ENCODE peak calls at places on chromosomes 11 and 22, in five cellular contexts. One of them, this sample, is unnamed.

GRCh38 chr11:133917921-133918605 is 38.7 kb downstream of the IGSF9B start:
- DNase-seq in retina: no peak
- DNase-seq in activated CD8-positive, alpha-beta memory T cell treated with anti-CD3 and anti-CD28 coated beads for 24 hours: peak
- DNase-seq in naive thymus-derived CD8-positive, alpha-beta T cell: no peak
- DNase-seq in pons: no peak
- DNase-seq in this sample: no peak

GRCh38 chr11:115501895-115502589 is 2.2 kb downstream of the CADM1 start:
- DNase-seq in activated CD8-positive, alpha-beta memory T cell treated with anti-CD3 and anti-CD28 coated beads for 24 hours: no peak
- DNase-seq in retina: peak
- DNase-seq in pons: peak
- DNase-seq in naive thymus-derived CD8-positive, alpha-beta T cell: no peak
- DNase-seq in this sample: no peak

GRCh38 chr11:108967571-108967970 is 302.7 kb downstream of the DDX10 start:
- DNase-seq in activated CD8-positive, alpha-beta memory T cell treated with anti-CD3 and anti-CD28 coated beads for 24 hours: no peak
- DNase-seq in pons: peak
- DNase-seq in retina: no peak
- DNase-seq in naive thymus-derived CD8-positive, alpha-beta T cell: no peak
- DNase-seq in this sample: no peak

GRCh38 chr11:45788887-45789286 is 16.1 kb upstream of the SLC35C1 start:
- DNase-seq in naive thymus-derived CD8-positive, alpha-beta T cell: no peak
- DNase-seq in pons: no peak
- DNase-seq in retina: no peak
- DNase-seq in activated CD8-positive, alpha-beta memory T cell treated with anti-CD3 and anti-CD28 coated beads for 24 hours: no peak
- DNase-seq in this sample: no peak

GRCh38 chr11:23078289-23078971 is 218.2 kb upstream of the CCDC179 start:
- DNase-seq in naive thymus-derived CD8-positive, alpha-beta T cell: no peak
- DNase-seq in retina: no peak
- DNase-seq in pons: no peak
- DNase-seq in activated CD8-positive, alpha-beta memory T cell treated with anti-CD3 and anti-CD28 coated beads for 24 hours: no peak
- DNase-seq in this sample: no peak

GRCh38 chr11:95924414-95924760 is 480 bp upstream of the MTMR2 start:
- DNase-seq in naive thymus-derived CD8-positive, alpha-beta T cell: no peak
- DNase-seq in pons: peak
- DNase-seq in activated CD8-positive, alpha-beta memory T cell treated with anti-CD3 and anti-CD28 coated beads for 24 hours: no peak
- DNase-seq in retina: no peak
- DNase-seq in this sample: no peak

GRCh38 chr11:112292785-112293407 is 32.2 kb upstream of the PLET1 start:
- DNase-seq in naive thymus-derived CD8-positive, alpha-beta T cell: no peak
- DNase-seq in retina: no peak
- DNase-seq in pons: no peak
- DNase-seq in activated CD8-positive, alpha-beta memory T cell treated with anti-CD3 and anti-CD28 coated beads for 24 hours: no peak
- DNase-seq in this sample: no peak

GRCh38 chr11:134342572-134343340 is 11.0 kb downstream of the GLB1L2 start:
- DNase-seq in retina: no peak
- DNase-seq in naive thymus-derived CD8-positive, alpha-beta T cell: no peak
- DNase-seq in activated CD8-positive, alpha-beta memory T cell treated with anti-CD3 and anti-CD28 coated beads for 24 hours: no peak
- DNase-seq in pons: no peak
- DNase-seq in this sample: no peak

GRCh38 chr22:41249442-41249841 is 8.7 kb upstream of the CHADL start:
- DNase-seq in activated CD8-positive, alpha-beta memory T cell treated with anti-CD3 and anti-CD28 coated beads for 24 hours: no peak
- DNase-seq in naive thymus-derived CD8-positive, alpha-beta T cell: no peak
- DNase-seq in pons: no peak
- DNase-seq in retina: no peak
- DNase-seq in this sample: no peak

GRCh38 chr11:10122337-10123197 is 171.5 kb downstream of the SBF2 start:
- DNase-seq in activated CD8-positive, alpha-beta memory T cell treated with anti-CD3 and anti-CD28 coated beads for 24 hours: no peak
- DNase-seq in naive thymus-derived CD8-positive, alpha-beta T cell: no peak
- DNase-seq in pons: no peak
- DNase-seq in retina: no peak
- DNase-seq in this sample: no peak

GRCh38 chr11:22792497-22792896 is 37.1 kb downstream of the SVIP start:
- DNase-seq in activated CD8-positive, alpha-beta memory T cell treated with anti-CD3 and anti-CD28 coated beads for 24 hours: no peak
- DNase-seq in naive thymus-derived CD8-positive, alpha-beta T cell: no peak
- DNase-seq in retina: peak
- DNase-seq in pons: peak
- DNase-seq in this sample: no peak

GRCh38 chr22:23530106-23530505 is 50.0 kb downstream of the IGLL1 start:
- DNase-seq in pons: no peak
- DNase-seq in retina: no peak
- DNase-seq in activated CD8-positive, alpha-beta memory T cell treated with anti-CD3 and anti-CD28 coated beads for 24 hours: no peak
- DNase-seq in naive thymus-derived CD8-positive, alpha-beta T cell: no peak
- DNase-seq in this sample: peak

GRCh38 chr11:115618428-115618827 is 114.2 kb upstream of the CADM1 start:
- DNase-seq in pons: no peak
- DNase-seq in retina: no peak
- DNase-seq in activated CD8-positive, alpha-beta memory T cell treated with anti-CD3 and anti-CD28 coated beads for 24 hours: no peak
- DNase-seq in naive thymus-derived CD8-positive, alpha-beta T cell: no peak
- DNase-seq in this sample: no peak

GRCh38 chr11:27108809-27109208 is 68.2 kb downstream of the BBOX1 start:
- DNase-seq in naive thymus-derived CD8-positive, alpha-beta T cell: no peak
- DNase-seq in pons: no peak
- DNase-seq in retina: no peak
- DNase-seq in activated CD8-positive, alpha-beta memory T cell treated with anti-CD3 and anti-CD28 coated beads for 24 hours: no peak
- DNase-seq in this sample: no peak

GRCh38 chr11:46918087-46918751 is at the start of gene LRP4:
- DNase-seq in naive thymus-derived CD8-positive, alpha-beta T cell: no peak
- DNase-seq in pons: no peak
- DNase-seq in activated CD8-positive, alpha-beta memory T cell treated with anti-CD3 and anti-CD28 coated beads for 24 hours: peak
- DNase-seq in retina: no peak
- DNase-seq in this sample: peak

GRCh38 chr22:42064629-42065028 is 6.0 kb downstream of the NAGA start:
- DNase-seq in retina: no peak
- DNase-seq in naive thymus-derived CD8-positive, alpha-beta T cell: no peak
- DNase-seq in activated CD8-positive, alpha-beta memory T cell treated with anti-CD3 and anti-CD28 coated beads for 24 hours: no peak
- DNase-seq in pons: no peak
- DNase-seq in this sample: no peak

GRCh38 chr22:45692549-45692948 is 20.9 kb downstream of the ATXN10 start:
- DNase-seq in pons: no peak
- DNase-seq in activated CD8-positive, alpha-beta memory T cell treated with anti-CD3 and anti-CD28 coated beads for 24 hours: no peak
- DNase-seq in naive thymus-derived CD8-positive, alpha-beta T cell: no peak
- DNase-seq in retina: no peak
- DNase-seq in this sample: no peak

GRCh38 chr11:6705905-6706535 is 22.9 kb upstream of the MRPL17 start:
- DNase-seq in activated CD8-positive, alpha-beta memory T cell treated with anti-CD3 and anti-CD28 coated beads for 24 hours: no peak
- DNase-seq in naive thymus-derived CD8-positive, alpha-beta T cell: no peak
- DNase-seq in pons: peak
- DNase-seq in retina: peak
- DNase-seq in this sample: peak

GRCh38 chr11:33000181-33000580 is 15.5 kb upstream of the DEPDC7 start:
- DNase-seq in naive thymus-derived CD8-positive, alpha-beta T cell: no peak
- DNase-seq in pons: no peak
- DNase-seq in retina: no peak
- DNase-seq in activated CD8-positive, alpha-beta memory T cell treated with anti-CD3 and anti-CD28 coated beads for 24 hours: no peak
- DNase-seq in this sample: no peak

GRCh38 chr11:96317985-96318384 is 25.0 kb downstream of the MAML2 start:
- DNase-seq in pons: no peak
- DNase-seq in activated CD8-positive, alpha-beta memory T cell treated with anti-CD3 and anti-CD28 coated beads for 24 hours: no peak
- DNase-seq in retina: no peak
- DNase-seq in naive thymus-derived CD8-positive, alpha-beta T cell: no peak
- DNase-seq in this sample: no peak

GRCh38 chr22:20169253-20169822 is 18.5 kb upstream of the CCDC188 start:
- DNase-seq in retina: no peak
- DNase-seq in naive thymus-derived CD8-positive, alpha-beta T cell: no peak
- DNase-seq in activated CD8-positive, alpha-beta memory T cell treated with anti-CD3 and anti-CD28 coated beads for 24 hours: no peak
- DNase-seq in pons: no peak
- DNase-seq in this sample: no peak

GRCh38 chr11:73996161-73996747 is 12.6 kb downstream of the UCP3 start:
- DNase-seq in retina: no peak
- DNase-seq in activated CD8-positive, alpha-beta memory T cell treated with anti-CD3 and anti-CD28 coated beads for 24 hours: peak
- DNase-seq in naive thymus-derived CD8-positive, alpha-beta T cell: no peak
- DNase-seq in pons: no peak
- DNase-seq in this sample: no peak

GRCh38 chr11:57248780-57249383 is 11.8 kb upstream of the APLNR start:
- DNase-seq in naive thymus-derived CD8-positive, alpha-beta T cell: no peak
- DNase-seq in activated CD8-positive, alpha-beta memory T cell treated with anti-CD3 and anti-CD28 coated beads for 24 hours: no peak
- DNase-seq in retina: peak
- DNase-seq in pons: peak
- DNase-seq in this sample: peak

GRCh38 chr11:66467756-66468155 is 1.1 kb downstream of the PELI3 start:
- DNase-seq in pons: peak
- DNase-seq in retina: peak
- DNase-seq in naive thymus-derived CD8-positive, alpha-beta T cell: no peak
- DNase-seq in activated CD8-positive, alpha-beta memory T cell treated with anti-CD3 and anti-CD28 coated beads for 24 hours: no peak
- DNase-seq in this sample: no peak

GRCh38 chr22:24401824-24402434 is 25.5 kb upstream of the ADORA2A start:
- DNase-seq in naive thymus-derived CD8-positive, alpha-beta T cell: no peak
- DNase-seq in pons: no peak
- DNase-seq in activated CD8-positive, alpha-beta memory T cell treated with anti-CD3 and anti-CD28 coated beads for 24 hours: no peak
- DNase-seq in retina: no peak
- DNase-seq in this sample: no peak

GRCh38 chr11:64675417-64676252 is 47.4 kb downstream of the NRXN2 start:
- DNase-seq in retina: peak
- DNase-seq in pons: peak
- DNase-seq in activated CD8-positive, alpha-beta memory T cell treated with anti-CD3 and anti-CD28 coated beads for 24 hours: no peak
- DNase-seq in naive thymus-derived CD8-positive, alpha-beta T cell: no peak
- DNase-seq in this sample: no peak

GRCh38 chr22:31144223-31144622 is 3.9 kb upstream of the PLA2G3 start:
- DNase-seq in activated CD8-positive, alpha-beta memory T cell treated with anti-CD3 and anti-CD28 coated beads for 24 hours: no peak
- DNase-seq in retina: no peak
- DNase-seq in naive thymus-derived CD8-positive, alpha-beta T cell: no peak
- DNase-seq in pons: no peak
- DNase-seq in this sample: no peak

GRCh38 chr11:120337896-120338840 is 2.0 kb downstream of the ARHGEF12 start:
- DNase-seq in activated CD8-positive, alpha-beta memory T cell treated with anti-CD3 and anti-CD28 coated beads for 24 hours: no peak
- DNase-seq in retina: no peak
- DNase-seq in naive thymus-derived CD8-positive, alpha-beta T cell: no peak
- DNase-seq in pons: peak
- DNase-seq in this sample: no peak

GRCh38 chr11:73412308-73412707 is 36.1 kb downstream of the RELT start:
- DNase-seq in naive thymus-derived CD8-positive, alpha-beta T cell: no peak
- DNase-seq in activated CD8-positive, alpha-beta memory T cell treated with anti-CD3 and anti-CD28 coated beads for 24 hours: no peak
- DNase-seq in pons: peak
- DNase-seq in retina: no peak
- DNase-seq in this sample: no peak

GRCh38 chr11:128152796-128153696 is 434.3 kb downstream of the ETS1 start:
- DNase-seq in pons: no peak
- DNase-seq in activated CD8-positive, alpha-beta memory T cell treated with anti-CD3 and anti-CD28 coated beads for 24 hours: no peak
- DNase-seq in naive thymus-derived CD8-positive, alpha-beta T cell: no peak
- DNase-seq in retina: no peak
- DNase-seq in this sample: no peak

This sample was measured in endodermal cell.